ENCODE peak calls at places on chromosomes 2 and 18, in five cellular contexts. L is A673, S is right atrium auricular region, U is neural progenitor cell, T is ovary. N is an unnamed sample. For H3K27me3, the result is how much of the 10 kb centered on the place peaks cover.

GRCh38 chr2:7915302-7916200 is 766.3 kb upstream of the ID2 start:
- DNase-seq in L (no peak), S (no peak), U (no peak), T (no peak), N (no peak)

GRCh38 chr2:217286833-217287232 is 427.0 kb upstream of the TNP1 start:
- DNase-seq in L (no peak), S (no peak), U (no peak), T (no peak), N (no peak)

GRCh38 chr2:15927546-15928218 is 12.7 kb upstream of the MYCN start:
- DNase-seq in L (no peak), S (no peak), U (peak), T (no peak), N (no peak)

GRCh38 chr2:159471340-159471739 is 145.0 kb downstream of the BAZ2B start:
- DNase-seq in L (no peak), S (no peak), U (no peak), T (no peak), N (no peak)

GRCh38 chr2:202911203-202911512 is 315 bp downstream of the WDR12 start:
- DNase-seq in L (no peak), S (no peak), U (no peak), T (no peak), N (no peak)

GRCh38 chr2:84458436-84459027 is 548 bp downstream of the SUCLG1 start:
- DNase-seq in L (peak), S (no peak), U (peak), T (no peak), N (peak)

GRCh38 chr2:124874226-124874625 is 849.1 kb downstream of the CNTNAP5 start:
- DNase-seq in L (no peak), S (no peak), U (no peak), T (no peak), N (no peak)

GRCh38 chr18:38898167-38898566 is 1332.6 kb upstream of the CELF4 start:
- DNase-seq in L (no peak), S (no peak), U (no peak), T (no peak), N (no peak)

DNA sequence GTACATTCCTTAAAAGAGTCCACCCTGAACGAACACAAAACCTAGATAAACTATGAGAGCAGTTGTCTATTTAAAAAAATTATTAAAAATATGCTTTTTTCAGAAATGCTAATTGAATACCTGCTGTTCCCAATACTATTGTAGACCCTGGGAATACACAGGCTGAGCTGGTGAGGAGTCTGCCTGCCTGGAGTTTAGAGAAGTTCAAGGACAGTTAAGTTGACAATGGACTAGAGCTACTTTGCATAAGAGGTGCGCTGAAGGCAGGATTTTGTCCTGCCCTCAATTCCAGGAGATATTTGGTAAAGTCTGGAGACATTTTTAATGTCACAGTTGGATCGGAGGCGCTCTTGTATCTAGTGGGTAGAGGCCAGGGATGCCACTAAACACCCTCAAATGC is 110.2 kb downstream of the SETBP1 start:
- DNase-seq in L (no peak), S (no peak), U (no peak), T (no peak), N (no peak)
- H3K27me3 ChIP-seq in L (under half), S (under half), U (under half), T (under half), N (under half)

GRCh38 chr2:86295071-86295470 is 42.4 kb downstream of the REEP1 start:
- DNase-seq in L (no peak), S (no peak), U (no peak), T (no peak), N (no peak)

GRCh38 chr2:86300496-86300895 is 36.9 kb downstream of the REEP1 start:
- DNase-seq in L (no peak), S (no peak), U (no peak), T (no peak), N (no peak)

GRCh38 chr2:86296947-86297346 is 40.5 kb downstream of the REEP1 start:
- DNase-seq in L (no peak), S (no peak), U (no peak), T (no peak), N (no peak)

GRCh38 chr2:86298411-86299390 is 38.7 kb downstream of the REEP1 start:
- DNase-seq in L (no peak), S (peak), U (peak), T (no peak), N (no peak)

GRCh38 chr2:86297382-86298147 is 39.9 kb downstream of the REEP1 start:
- DNase-seq in L (peak), S (no peak), U (no peak), T (no peak), N (no peak)
- TF ChIP-seq CTCF in L (peak), S (peak), U (peak), T (no peak), N (no peak)

DNA sequence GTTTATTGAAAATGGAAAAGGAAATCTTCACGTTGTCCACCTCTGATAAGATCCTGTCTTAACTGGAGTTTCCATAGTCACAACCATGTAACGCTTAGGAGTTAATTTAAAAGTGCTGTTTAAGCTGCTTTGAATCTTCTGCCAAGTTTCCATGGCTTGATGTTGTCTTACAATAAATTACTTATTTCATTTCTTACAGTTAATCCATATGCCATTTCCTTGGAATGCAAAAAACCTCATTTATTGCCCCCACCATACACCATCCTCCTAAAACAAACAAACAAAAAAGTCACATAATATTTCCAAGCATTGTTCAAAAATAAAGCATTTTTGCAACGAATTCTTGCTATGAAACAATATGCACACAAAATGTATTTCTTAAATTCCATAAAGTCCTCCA is 46.7 kb upstream of the PXDN start:
- DNase-seq in L (no peak), S (no peak), U (no peak), T (no peak), N (no peak)
- H3K4me3 ChIP-seq in L (no peak), S (no peak), U (no peak), T (no peak), N (no peak)

GRCh38 chr2:196587739-196588138 is 51.8 kb upstream of the CCDC150 start:
- DNase-seq in L (no peak), S (no peak), U (no peak), T (no peak), N (no peak)
- H3K27me3 ChIP-seq in L (under half), S (under half), U (under half), T (under half), N (under half)